ENCODE peak calls at places on chromosome 13, in nine cellular contexts. X, Q, K, F, C, R, S, O and Y are unnamed samples.

GRCh38 chr13:41547253-41548000 is 90.1 kb downstream of the RGCC start:
- DNase-seq in R (no peak), K (peak), S (no peak), Q (no peak), X (no peak), F (no peak), O (no peak), C (no peak), Y (peak)

GRCh38 chr13:25756916-25757315 is 294.9 kb downstream of the SHISA2 start:
- DNase-seq in Q (no peak), C (no peak), S (no peak), X (no peak), K (no peak), O (no peak), F (peak), R (no peak), Y (no peak)

GRCh38 chr13:23506821-23507210 is 63.4 kb upstream of the TNFRSF19 start:
- DNase-seq in O (no peak), X (no peak), S (no peak), Q (no peak), F (no peak), R (no peak), C (no peak), K (no peak), Y (no peak)

GRCh38 chr13:64130600-64130999 is 2715.0 kb upstream of the PCDH20 start:
- DNase-seq in C (no peak), K (peak), Q (no peak), F (no peak), X (no peak), S (no peak), R (no peak), O (no peak), Y (no peak)

GRCh38 chr13:47000166-47000565 is 103.3 kb upstream of the HTR2A start:
- DNase-seq in S (no peak), C (no peak), Q (no peak), O (no peak), F (no peak), R (no peak), X (no peak), K (no peak), Y (no peak)

GRCh38 chr13:20353973-20354372 is 121.9 kb upstream of the GJB6 start:
- DNase-seq in X (no peak), K (no peak), O (no peak), F (no peak), C (no peak), R (no peak), S (no peak), Q (no peak), Y (no peak)

GRCh38 chr13:101576452-101576851 is 124.0 kb downstream of the ITGBL1 start:
- DNase-seq in X (no peak), Q (no peak), S (no peak), F (no peak), O (no peak), C (no peak), K (no peak), R (no peak), Y (no peak)

GRCh38 chr13:30094015-30094533 is 213.3 kb downstream of the KATNAL1 start:
- DNase-seq in R (no peak), S (no peak), K (no peak), X (no peak), Q (no peak), C (peak), F (no peak), O (no peak), Y (no peak)

GRCh38 chr13:30569901-30570576 is 47.7 kb upstream of the USPL1 start:
- DNase-seq in S (peak), K (no peak), Q (no peak), R (peak), X (peak), C (no peak), F (peak), O (peak), Y (no peak)

GRCh38 chr13:45238945-45239795 is 38.3 kb upstream of the KCTD4 start:
- DNase-seq in K (no peak), Q (no peak), X (no peak), O (no peak), R (no peak), C (no peak), F (no peak), S (no peak), Y (no peak)

GRCh38 chr13:40319699-40320586 is 346.5 kb downstream of the FOXO1 start:
- DNase-seq in F (no peak), X (no peak), K (no peak), Q (no peak), O (no peak), C (no peak), S (no peak), R (no peak), Y (peak)

GRCh38 chr13:91245283-91245682 is 102.2 kb upstream of the MIR17HG start:
- DNase-seq in O (no peak), X (no peak), S (no peak), K (no peak), Q (no peak), F (no peak), C (no peak), R (no peak), Y (no peak)

GRCh38 chr13:19772306-19772705 is 10.4 kb downstream of the PSPC1 start:
- DNase-seq in F (no peak), O (no peak), S (no peak), R (no peak), Q (no peak), X (no peak), K (no peak), C (no peak), Y (no peak)

GRCh38 chr13:52597676-52598075 is 44.6 kb upstream of the HNRNPA1L2 start:
- DNase-seq in K (no peak), X (no peak), S (no peak), C (no peak), Q (no peak), R (no peak), F (no peak), O (no peak), Y (no peak)
- H3K27ac ChIP-seq in K (no peak), X (no peak), S (no peak), C (no peak), Q (no peak), R (no peak), F (no peak), O (no peak), Y (no peak)

DNA sequence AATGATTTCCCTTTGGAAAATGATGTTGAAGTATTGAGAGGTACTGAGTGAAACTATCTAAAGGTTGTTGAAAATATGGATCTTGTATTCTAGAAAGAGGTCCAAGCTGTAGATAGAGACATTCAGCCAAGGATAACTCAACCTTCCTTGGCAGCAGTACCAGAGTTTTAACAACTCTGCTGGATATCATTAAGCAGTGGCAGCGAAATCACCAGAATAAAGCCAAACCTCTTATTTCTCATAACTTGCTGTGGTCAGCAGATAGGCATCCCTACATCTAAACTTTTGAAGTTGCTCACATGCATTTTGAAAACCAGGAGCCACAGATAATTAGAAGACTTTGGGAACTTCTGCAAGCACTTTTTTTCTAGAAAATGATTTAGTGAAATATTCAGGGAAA is 559.8 kb downstream of the IRS2 start:
- DNase-seq in C (no peak), Q (no peak), K (no peak), R (no peak), F (no peak), O (no peak), S (no peak), X (no peak), Y (no peak)
- TF ChIP-seq POLR2AphosphoS5 in C (no peak), Q (no peak), K (no peak), R (no peak), F (no peak), O (no peak), S (no peak), X (no peak), Y (no peak)

DNA sequence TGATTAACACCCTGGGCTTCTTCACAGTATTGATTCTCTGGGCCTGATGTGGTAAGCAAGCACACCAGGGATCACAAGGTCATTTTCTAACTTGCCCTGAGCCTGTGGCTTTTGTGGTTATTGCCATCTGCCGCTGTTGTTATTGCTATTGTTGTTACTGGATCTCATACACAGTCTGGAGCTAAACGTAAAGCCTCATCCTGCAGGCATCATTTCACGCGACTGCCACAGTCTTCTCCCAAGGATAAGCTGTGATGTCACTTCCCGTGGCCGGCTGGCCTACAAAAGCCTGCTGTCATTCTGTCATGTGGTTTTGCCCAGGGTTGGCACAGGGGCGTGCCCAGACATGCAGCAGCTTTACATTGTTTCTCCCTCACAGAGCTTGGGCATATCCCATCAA is 154.0 kb upstream of the GPR12 start:
- DNase-seq in Q (no peak), F (no peak), R (no peak), S (no peak), O (no peak), X (no peak), K (no peak), C (peak), Y (no peak)
- H3K27ac ChIP-seq in Q (no peak), F (no peak), R (no peak), S (no peak), O (no peak), X (no peak), K (no peak), C (no peak), Y (no peak)

GRCh38 chr13:113648218-113648615 is 9.8 kb downstream of the ATP4B start:
- DNase-seq in O (no peak), R (no peak), Q (no peak), F (no peak), S (peak), K (peak), X (no peak), C (peak), Y (no peak)

GRCh38 chr13:113649212-113649611 is 8.8 kb downstream of the ATP4B start:
- DNase-seq in Q (no peak), R (no peak), F (peak), S (peak), X (no peak), C (peak), K (peak), O (no peak), Y (no peak)

GRCh38 chr13:113646376-113646775 is 11.6 kb downstream of the ATP4B start:
- DNase-seq in S (peak), C (peak), R (no peak), O (no peak), X (no peak), K (no peak), F (no peak), Q (no peak), Y (no peak)

GRCh38 chr13:113646921-113647340 is 11.1 kb downstream of the ATP4B start:
- DNase-seq in S (peak), F (no peak), Q (no peak), X (no peak), C (peak), R (no peak), K (peak), O (no peak), Y (no peak)

DNA sequence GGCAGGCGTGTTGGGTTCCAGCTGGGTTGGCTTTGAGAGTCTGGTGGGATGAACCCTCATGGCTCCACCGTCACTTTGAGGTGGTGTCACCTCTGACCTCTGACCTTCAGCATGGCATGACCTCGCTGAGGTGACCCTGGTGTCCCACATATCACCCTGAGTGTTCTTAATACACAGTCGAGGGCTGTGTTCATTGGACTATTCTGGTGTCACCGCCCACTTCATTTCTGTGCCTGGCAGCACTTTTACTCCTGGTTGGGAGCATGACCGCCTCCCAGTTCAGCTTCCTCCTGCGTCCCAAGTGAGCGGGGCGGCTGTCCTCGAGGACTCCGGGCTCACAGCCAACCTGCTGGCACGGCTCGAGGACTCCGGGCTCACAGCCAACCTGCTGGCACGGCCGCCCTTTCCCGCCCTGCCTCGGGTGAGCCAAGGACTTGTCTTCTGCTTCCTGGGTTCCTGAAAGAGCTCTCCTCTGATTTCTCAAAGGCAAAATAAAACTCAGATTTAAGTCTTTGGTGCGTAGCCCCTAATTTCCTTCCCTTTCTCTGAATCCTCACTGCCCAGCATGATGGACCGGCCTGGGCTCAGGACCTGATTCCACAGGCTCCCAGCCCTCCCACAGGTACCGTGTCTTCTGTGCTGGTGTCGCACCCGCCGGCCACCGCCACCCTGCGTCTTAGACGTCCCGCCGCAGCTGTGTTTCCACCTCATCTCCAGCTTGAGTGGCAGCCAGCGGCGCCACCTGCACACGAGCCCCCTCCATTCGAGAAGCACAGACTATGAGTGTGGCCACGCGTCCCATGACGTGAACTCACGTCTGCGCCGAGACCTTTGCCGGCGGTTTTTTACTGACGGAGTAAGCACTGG is 10.4 kb downstream of the ATP4B start:
- DNase-seq in X (no peak), S (peak), K (peak), C (peak), R (no peak), O (peak), F (no peak), Q (peak), Y (no peak)
- TF ChIP-seq POLR2AphosphoS5 in X (no peak), S (peak), K (peak), C (no peak), R (no peak), O (peak), F (no peak), Q (peak), Y (peak)